ENCODE peak calls at places on chromosomes 12 and 14, in five cellular contexts. W, L, O, U and Z are unnamed samples.

GRCh38 chr12:125220404-125221273 is 155.4 kb downstream of the AACS start:
- DNase-seq in W (peak; percentile 49), L (no peak), O (peak; percentile 2), U (peak; percentile 52), Z (peak; percentile 72)

GRCh38 chr14:92729632-92730358 is 18.6 kb downstream of the LGMN start:
- DNase-seq in W (no peak), L (no peak), O (peak; percentile 87), U (no peak), Z (no peak)

GRCh38 chr14:99132821-99133562 is 139.0 kb downstream of the BCL11B start:
- DNase-seq in W (no peak), L (no peak), O (no peak), U (no peak), Z (no peak)

GRCh38 chr12:95258146-95258545 is 40.5 kb downstream of the VEZT start:
- DNase-seq in W (no peak), L (no peak), O (peak; percentile 49), U (no peak), Z (no peak)

GRCh38 chr12:7190268-7191055 is 976 bp downstream of the PEX5 start:
- DNase-seq in W (peak; percentile 81), L (peak; percentile 18), O (peak; percentile 17), U (no peak), Z (peak; percentile 9)

GRCh38 chr12:5792350-5792749 is 152.7 kb downstream of the ANO2 start:
- DNase-seq in W (no peak), L (no peak), O (no peak), U (no peak), Z (no peak)

GRCh38 chr12:48061943-48062719 is 43.7 kb downstream of the SENP1 start:
- DNase-seq in W (peak; percentile 61), L (no peak), O (peak; percentile 14), U (no peak), Z (no peak)

GRCh38 chr12:131830335-131831020 is 2.3 kb downstream of the MMP17 start:
- DNase-seq in W (peak; percentile 92), L (peak; percentile 76), O (peak; percentile 71), U (no peak), Z (peak; percentile 75)

GRCh38 chr14:106347291-106347778 is 821.0 kb downstream of the TMEM121 start:
- DNase-seq in W (no peak), L (no peak), O (no peak), U (no peak), Z (no peak)

GRCh38 chr12:112322882-112323547 is 59.2 kb downstream of the HECTD4 start:
- DNase-seq in W (no peak), L (no peak), O (peak; percentile 21), U (no peak), Z (no peak)

GRCh38 chr14:67137744-67138371 is 51.4 kb upstream of the GARIN2 start:
- DNase-seq in W (peak; percentile 1), L (no peak), O (peak; percentile 6), U (no peak), Z (no peak)

GRCh38 chr12:93378373-93379310 is 917 bp downstream of the NUDT4 start:
- DNase-seq in W (peak; percentile 82), L (peak; percentile 25), O (peak; percentile 66), U (peak; percentile 64), Z (peak; percentile 21)

GRCh38 chr12:23959826-23960225 is 10.4 kb upstream of the SOX5 start:
- DNase-seq in W (no peak), L (no peak), O (no peak), U (no peak), Z (no peak)

GRCh38 chr12:52776435-52776834 is 710 bp downstream of the KRT76 start:
- DNase-seq in W (no peak), L (no peak), O (no peak), U (no peak), Z (no peak)

GRCh38 chr14:105046891-105047282 is 18.3 kb downstream of the GPR132 start:
- DNase-seq in W (no peak), L (no peak), O (no peak), U (no peak), Z (no peak)

GRCh38 chr14:61565836-61566536 is 129.3 kb upstream of the HIF1A start:
- DNase-seq in W (peak; percentile 14), L (no peak), O (peak; percentile 73), U (no peak), Z (no peak)

GRCh38 chr12:84911331-84912190 is 1.0 kb downstream of the SLC6A15 start:
- DNase-seq in W (peak; percentile 93), L (peak; percentile 57), O (peak; percentile 87), U (no peak), Z (peak; percentile 87)

GRCh38 chr12:14399871-14400270 is 34.4 kb downstream of the ATF7IP start:
- DNase-seq in W (no peak), L (no peak), O (peak; percentile 72), U (no peak), Z (no peak)

GRCh38 chr14:99968156-99968920 is 96.9 kb upstream of the EVL start:
- DNase-seq in W (no peak), L (no peak), O (peak; percentile 62), U (no peak), Z (no peak)

GRCh38 chr12:109744991-109745942 is 31.6 kb downstream of the FAM222A start:
- DNase-seq in W (peak; percentile 16), L (no peak), O (peak; percentile 16), U (peak; percentile 45), Z (no peak)

GRCh38 chr14:71521238-71521637 is 411.0 kb upstream of the RGS6 start:
- DNase-seq in W (no peak), L (no peak), O (no peak), U (no peak), Z (no peak)

GRCh38 chr14:75259510-75259855 is 19.1 kb upstream of the FOS start:
- DNase-seq in W (no peak), L (no peak), O (no peak), U (no peak), Z (no peak)

GRCh38 chr12:30847259-30847658 is 79.3 kb upstream of the TSPAN11 start:
- DNase-seq in W (peak; percentile 87), L (no peak), O (peak; percentile 59), U (peak; percentile 73), Z (peak; percentile 19)

GRCh38 chr14:73633115-73633514 is 11.7 kb upstream of the DNAL1 start:
- DNase-seq in W (no peak), L (no peak), O (no peak), U (no peak), Z (no peak)

GRCh38 chr12:98901189-98901588 is 256.1 kb downstream of the APAF1 start:
- DNase-seq in W (no peak), L (no peak), O (no peak), U (no peak), Z (no peak)

GRCh38 chr12:30696486-30696885 is 817 bp upstream of the IPO8 start:
- DNase-seq in W (no peak), L (no peak), O (no peak), U (no peak), Z (no peak)

GRCh38 chr12:46372131-46372851 is at the start of gene SLC38A2:
- DNase-seq in W (peak; percentile 96), L (peak; percentile 92), O (peak; percentile 91), U (peak; percentile 61), Z (no peak)

GRCh38 chr14:76961631-76962302 is 66.7 kb downstream of the IRF2BPL start:
- DNase-seq in W (peak; percentile 82), L (peak; percentile 61), O (peak; percentile 97), U (peak; percentile 17), Z (peak; percentile 55)

GRCh38 chr12:82486524-82487235 is 128.4 kb downstream of the METTL25 start:
- DNase-seq in W (no peak), L (no peak), O (peak; percentile 89), U (no peak), Z (no peak)

GRCh38 chr12:102980350-102980749 is 22.9 kb downstream of the ASCL1 start:
- DNase-seq in W (no peak), L (no peak), O (no peak), U (no peak), Z (no peak)

GRCh38 chr12:71746983-71747611 is 7.6 kb upstream of the RAB21 start:
- DNase-seq in W (peak; percentile 82), L (peak; percentile 26), O (peak; percentile 50), U (peak; percentile 33), Z (peak; percentile 72)

GRCh38 chr14:92801917-92802316 is 7.8 kb downstream of the GOLGA5 start:
- DNase-seq in W (peak; percentile 20), L (no peak), O (no peak), U (no peak), Z (no peak)

GRCh38 chr14:67172056-67172455 is 17.2 kb upstream of the GARIN2 start:
- DNase-seq in W (no peak), L (no peak), O (no peak), U (no peak), Z (no peak)

GRCh38 chr12:57342207-57342691 is 88.6 kb downstream of the R3HDM2 start:
- DNase-seq in W (peak; percentile 39), L (peak; percentile 20), O (no peak), U (peak; percentile 36), Z (peak; percentile 48)

GRCh38 chr12:34400423-34400881 is 378.2 kb downstream of the ALG10 start:
- DNase-seq in W (no peak), L (no peak), O (no peak), U (no peak), Z (no peak)

GRCh38 chr12:48978291-48978740 is at the start of gene WNT1:
- DNase-seq in W (peak; percentile 58), L (no peak), O (no peak), U (no peak), Z (no peak)

GRCh38 chr12:121156365-121156764 is 23.7 kb downstream of the P2RX7 start:
- DNase-seq in W (no peak), L (no peak), O (no peak), U (no peak), Z (no peak)

GRCh38 chr14:75456069-75457023 is 28.5 kb downstream of the JDP2 start:
- DNase-seq in W (no peak), L (no peak), O (no peak), U (no peak), Z (no peak)

GRCh38 chr14:30532264-30532663 is 26.7 kb upstream of the G2E3 start:
- DNase-seq in W (no peak), L (no peak), O (no peak), U (no peak), Z (no peak)

GRCh38 chr14:102592969-102593840 is 756 bp downstream of the RCOR1 start:
- DNase-seq in W (peak; percentile 64), L (peak; percentile 38), O (peak; percentile 35), U (no peak), Z (no peak)